ENCODE peak calls at places on chromosomes 3 and 15, in eight cellular contexts. G is HCT116, J is esophagus muscularis mucosa, H is transverse colon, Q is IMR-90, K is stomach, M is NB4, F is adrenal gland. X is an unnamed sample.

GRCh38 chr3:9503283-9503682 is 50.3 kb downstream of the LHFPL4 start:
- DNase-seq in G (peak), J (no peak), H (peak), Q (peak), K (peak), M (peak), F (peak), X (peak)

GRCh38 chr3:86986666-86987420 is 4.1 kb downstream of the VGLL3 start:
- DNase-seq in G (no peak), J (no peak), H (no peak), Q (peak), K (no peak), M (no peak), F (no peak), X (no peak)

GRCh38 chr3:61584494-61584893 is 23.1 kb downstream of the PTPRG start:
- DNase-seq in G (no peak), J (no peak), H (no peak), Q (no peak), K (no peak), M (no peak), F (no peak), X (no peak)

GRCh38 chr3:187848396-187848795 is 103.1 kb upstream of the BCL6 start:
- DNase-seq in G (no peak), J (no peak), H (no peak), Q (no peak), K (no peak), M (no peak), F (no peak), X (no peak)

GRCh38 chr3:60399861-60400845 is 851.1 kb downstream of the FHIT start:
- DNase-seq in G (no peak), J (no peak), H (no peak), Q (peak), K (no peak), M (no peak), F (no peak), X (no peak)

GRCh38 chr3:79019137-79019923 is 748.5 kb downstream of the ROBO1 start:
- DNase-seq in G (no peak), J (no peak), H (peak), Q (peak), K (peak), M (no peak), F (peak), X (peak)

GRCh38 chr15:51796777-51797474 is 32.5 kb upstream of the TMOD3 start:
- DNase-seq in G (no peak), J (no peak), H (no peak), Q (no peak), K (no peak), M (peak), F (no peak), X (no peak)

GRCh38 chr3:133930341-133930933 is 34.8 kb upstream of the RAB6B start:
- DNase-seq in G (peak), J (peak), H (no peak), Q (peak), K (no peak), M (peak), F (no peak), X (no peak)

GRCh38 chr3:42488687-42489086 is 13.8 kb upstream of the VIPR1 start:
- DNase-seq in G (no peak), J (peak), H (no peak), Q (no peak), K (no peak), M (no peak), F (no peak), X (no peak)

GRCh38 chr3:45952456-45952855 is 9.2 kb downstream of the CXCR6 start:
- DNase-seq in G (no peak), J (no peak), H (no peak), Q (no peak), K (no peak), M (no peak), F (no peak), X (no peak)

GRCh38 chr3:535566-536416 is 339.2 kb downstream of the CHL1 start:
- DNase-seq in G (no peak), J (no peak), H (peak), Q (peak), K (no peak), M (no peak), F (no peak), X (no peak)

GRCh38 chr3:108343479-108343870 is 47.1 kb downstream of the HHLA2 start:
- DNase-seq in G (no peak), J (no peak), H (no peak), Q (no peak), K (no peak), M (no peak), F (no peak), X (no peak)

GRCh38 chr3:51371943-51372557 is 13.0 kb upstream of the MANF start:
- DNase-seq in G (peak), J (no peak), H (peak), Q (peak), K (peak), M (peak), F (peak), X (no peak)

GRCh38 chr3:151384741-151385174 is at the start of gene P2RY12:
- DNase-seq in G (no peak), J (no peak), H (no peak), Q (no peak), K (no peak), M (peak), F (no peak), X (no peak)

GRCh38 chr15:54212635-54213034 is 234.4 kb downstream of the UNC13C start:
- DNase-seq in G (no peak), J (no peak), H (no peak), Q (no peak), K (no peak), M (no peak), F (no peak), X (no peak)

GRCh38 chr3:157844770-157845522 is 261.3 kb downstream of the SHOX2 start:
- DNase-seq in G (no peak), J (no peak), H (no peak), Q (no peak), K (no peak), M (no peak), F (no peak), X (no peak)

GRCh38 chr3:192904632-192905289 is 12.9 kb downstream of the MB21D2 start:
- DNase-seq in G (no peak), J (no peak), H (no peak), Q (no peak), K (no peak), M (no peak), F (no peak), X (no peak)

GRCh38 chr3:188170461-188171459 is 16.8 kb downstream of the LPP start:
- DNase-seq in G (no peak), J (no peak), H (no peak), Q (no peak), K (no peak), M (no peak), F (no peak), X (no peak)

GRCh38 chr3:65210026-65210814 is 522.4 kb upstream of the ADAMTS9 start:
- DNase-seq in G (no peak), J (no peak), H (no peak), Q (no peak), K (no peak), M (no peak), F (no peak), X (no peak)

GRCh38 chr3:66107855-66108254 is 69.1 kb upstream of the MAGI1 start:
- DNase-seq in G (no peak), J (no peak), H (no peak), Q (peak), K (no peak), M (no peak), F (no peak), X (no peak)

GRCh38 chr3:125141596-125142417 is 70.7 kb downstream of the SLC12A8 start:
- DNase-seq in G (no peak), J (no peak), H (peak), Q (no peak), K (peak), M (peak), F (peak), X (peak)

GRCh38 chr3:122497425-122497824 is 17.3 kb downstream of the KPNA1 start:
- DNase-seq in G (peak), J (no peak), H (no peak), Q (peak), K (no peak), M (peak), F (no peak), X (no peak)

GRCh38 chr15:93081399-93081798 is 7.6 kb downstream of the RGMA start:
- DNase-seq in G (no peak), J (no peak), H (no peak), Q (no peak), K (no peak), M (no peak), F (no peak), X (no peak)

GRCh38 chr3:154356009-154356408 is 31.7 kb upstream of the DHX36 start:
- DNase-seq in G (no peak), J (no peak), H (no peak), Q (no peak), K (no peak), M (peak), F (no peak), X (no peak)

GRCh38 chr15:52789008-52789600 is 1.0 kb downstream of the ONECUT1 start:
- DNase-seq in G (no peak), J (no peak), H (no peak), Q (no peak), K (no peak), M (no peak), F (no peak), X (no peak)

GRCh38 chr3:37935756-37936666 is 54.6 kb upstream of the VILL start:
- DNase-seq in G (peak), J (no peak), H (peak), Q (peak), K (peak), M (no peak), F (no peak), X (no peak)

GRCh38 chr15:95174281-95174680 is 942.9 kb downstream of the MCTP2 start:
- DNase-seq in G (no peak), J (no peak), H (no peak), Q (peak), K (no peak), M (no peak), F (peak), X (no peak)

GRCh38 chr3:97713634-97714033 is 50.9 kb upstream of the ARL6 start:
- DNase-seq in G (no peak), J (no peak), H (no peak), Q (no peak), K (no peak), M (no peak), F (no peak), X (no peak)

GRCh38 chr3:188624384-188624783 is 470.4 kb downstream of the LPP start:
- DNase-seq in G (no peak), J (no peak), H (peak), Q (peak), K (peak), M (no peak), F (no peak), X (peak)

GRCh38 chr3:145981057-145981456 is 179.9 kb downstream of the PLOD2 start:
- DNase-seq in G (no peak), J (no peak), H (no peak), Q (no peak), K (no peak), M (no peak), F (no peak), X (no peak)

GRCh38 chr15:50003786-50004334 is 115.2 kb downstream of the ATP8B4 start:
- DNase-seq in G (peak), J (peak), H (peak), Q (peak), K (peak), M (peak), F (peak), X (peak)

GRCh38 chr3:139808196-139808595 is 126.8 kb upstream of the CLSTN2 start:
- DNase-seq in G (no peak), J (no peak), H (no peak), Q (no peak), K (no peak), M (no peak), F (no peak), X (no peak)

GRCh38 chr15:69766156-69766555 is 313.5 kb downstream of the RPLP1 start:
- DNase-seq in G (no peak), J (no peak), H (no peak), Q (no peak), K (no peak), M (no peak), F (no peak), X (no peak)

GRCh38 chr3:84963137-84963536 is 4.3 kb downstream of the CADM2 start:
- DNase-seq in G (no peak), J (no peak), H (no peak), Q (no peak), K (no peak), M (no peak), F (no peak), X (no peak)
- H3K4me3 ChIP-seq in G (no peak), J (no peak), H (no peak), Q (no peak), K (no peak), M (no peak), F (no peak), X (no peak)

DNA sequence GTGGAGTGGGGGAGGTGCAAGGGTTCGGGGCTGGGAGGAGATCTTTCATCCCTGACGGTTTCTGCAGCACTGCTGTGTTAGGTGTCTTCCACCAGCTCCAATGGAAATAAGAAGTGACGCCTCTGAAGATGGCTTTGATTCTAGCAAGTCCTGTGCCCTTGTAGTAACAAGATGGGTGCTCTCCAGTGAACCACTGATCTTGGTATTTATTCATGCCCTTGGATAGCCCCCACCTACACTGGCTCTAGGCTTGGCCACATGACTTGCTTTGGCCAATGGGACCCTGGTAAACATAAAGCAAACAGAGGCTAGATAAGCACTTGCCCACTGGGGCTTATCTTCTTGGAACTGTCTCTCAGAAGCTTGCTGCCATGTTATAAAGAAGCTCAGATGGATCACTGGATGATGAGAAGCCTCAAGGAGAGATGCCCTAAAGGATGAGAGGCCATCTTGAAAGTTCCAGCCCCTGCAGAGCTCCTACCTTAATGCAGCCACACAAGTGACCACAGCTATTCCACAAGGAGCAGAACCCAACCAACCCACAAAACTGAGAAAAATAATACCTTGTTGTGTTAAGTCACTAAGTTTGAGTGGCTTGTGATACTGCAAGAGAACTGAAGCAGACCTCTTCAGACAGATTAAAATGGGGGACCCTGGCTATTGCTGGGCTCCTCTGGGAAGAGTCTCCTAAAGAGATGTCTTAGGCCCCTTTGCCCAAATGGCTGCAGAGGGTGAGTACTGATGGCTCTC is 137.9 kb downstream of the PDCD6IP start:
- DNase-seq in G (no peak), J (peak), H (no peak), Q (no peak), K (no peak), M (no peak), F (no peak), X (no peak)
- TF ChIP-seq POLR2A in G (no peak), J (no peak), H (no peak), Q (no peak), K (no peak), M (no peak), F (no peak), X (no peak)

GRCh38 chr15:67125589-67126502 is 60.4 kb downstream of the SMAD3 start:
- DNase-seq in G (peak), J (peak), H (no peak), Q (peak), K (peak), M (peak), F (peak), X (peak)

GRCh38 chr15:67127334-67127664 is 61.9 kb downstream of the SMAD3 start:
- DNase-seq in G (no peak), J (no peak), H (peak), Q (no peak), K (no peak), M (no peak), F (no peak), X (no peak)

GRCh38 chr15:67124911-67125588 is 59.6 kb downstream of the SMAD3 start:
- DNase-seq in G (peak), J (no peak), H (no peak), Q (no peak), K (no peak), M (no peak), F (no peak), X (no peak)

GRCh38 chr15:67127925-67128324 is 62.5 kb downstream of the SMAD3 start:
- DNase-seq in G (peak), J (no peak), H (no peak), Q (peak), K (no peak), M (peak), F (no peak), X (no peak)

GRCh38 chr15:67126551-67127333 is 61.3 kb downstream of the SMAD3 start:
- DNase-seq in G (no peak), J (no peak), H (no peak), Q (no peak), K (no peak), M (no peak), F (no peak), X (no peak)
- H3K4me3 ChIP-seq in G (peak), J (no peak), H (no peak), Q (no peak), K (no peak), M (no peak), F (no peak), X (no peak)

GRCh38 chr3:63625161-63625560 is 27.3 kb upstream of the SNTN start:
- DNase-seq in G (no peak), J (no peak), H (no peak), Q (peak), K (no peak), M (no peak), F (no peak), X (no peak)
- TF ChIP-seq POLR2A in G (no peak), J (no peak), H (no peak), Q (no peak), K (no peak), M (no peak), F (no peak), X (no peak)

GRCh38 chr3:138348107-138348949 is at the start of gene MRAS:
- DNase-seq in G (peak), J (no peak), H (peak), Q (peak), K (peak), M (peak), F (peak), X (peak)

GRCh38 chr3:138347084-138347483 is 1.3 kb upstream of the MRAS start:
- DNase-seq in G (no peak), J (no peak), H (no peak), Q (no peak), K (no peak), M (no peak), F (no peak), X (no peak)

GRCh38 chr3:138351151-138351550 is 2.8 kb downstream of the MRAS start:
- DNase-seq in G (no peak), J (no peak), H (no peak), Q (peak), K (no peak), M (no peak), F (no peak), X (no peak)

GRCh38 chr3:138349926-138350665 is 1.7 kb downstream of the MRAS start:
- DNase-seq in G (no peak), J (no peak), H (no peak), Q (peak), K (no peak), M (peak), F (peak), X (no peak)

DNA sequence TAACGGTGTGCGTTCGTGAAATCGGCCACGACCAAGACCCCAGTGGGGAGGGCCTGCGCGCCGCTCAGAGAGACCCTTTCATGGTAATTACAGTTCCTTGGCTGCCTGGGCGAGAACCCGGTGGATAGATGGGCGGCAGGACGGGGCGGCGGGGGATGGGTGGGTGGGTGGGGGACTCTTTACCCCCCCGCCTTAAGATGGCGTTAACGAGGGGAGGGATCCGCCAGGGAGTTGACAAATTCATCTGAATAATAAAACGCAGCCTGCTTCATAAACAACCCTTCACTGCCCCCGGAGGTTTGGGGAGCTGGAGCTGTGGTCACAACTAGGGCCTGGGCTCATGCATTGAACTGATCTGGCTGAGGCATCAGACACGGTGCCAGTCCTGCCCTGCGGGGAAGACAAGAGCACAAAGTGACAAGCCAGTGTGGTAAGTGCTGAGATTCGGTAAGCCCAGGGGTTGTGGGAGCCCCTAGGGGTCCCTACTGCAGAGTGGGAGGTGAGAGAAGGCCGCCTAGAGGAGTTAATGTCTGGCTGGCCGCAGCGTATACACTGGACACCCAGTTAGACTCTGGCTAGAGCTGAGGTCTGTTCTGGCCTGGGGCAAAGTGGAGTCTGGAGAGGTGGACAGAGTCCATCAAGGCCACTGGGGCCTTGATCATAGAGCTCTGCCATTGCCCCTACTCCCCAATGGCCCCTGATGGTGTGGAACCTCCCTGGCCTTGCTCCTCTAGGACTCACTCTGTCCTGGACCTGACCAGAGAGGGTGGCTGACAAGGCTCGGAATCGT is 766 bp downstream of the MRAS start:
- DNase-seq in G (no peak), J (no peak), H (no peak), Q (peak), K (no peak), M (peak), F (peak), X (no peak)
- H3K4me3 ChIP-seq in G (peak), J (peak), H (peak), Q (peak), K (peak), M (peak), F (peak), X (peak)

GRCh38 chr3:196431193-196432136 is 762 bp downstream of the UBXN7 start:
- DNase-seq in G (no peak), J (no peak), H (peak), Q (peak), K (no peak), M (peak), F (peak), X (peak)
- TF ChIP-seq POLR2A in G (no peak), J (no peak), H (no peak), Q (no peak), K (no peak), M (no peak), F (peak), X (no peak)

GRCh38 chr3:147418352-147418751 is 9.2 kb downstream of the ZIC1 start:
- DNase-seq in G (no peak), J (no peak), H (no peak), Q (no peak), K (no peak), M (no peak), F (no peak), X (no peak)
- H3K4me3 ChIP-seq in G (no peak), J (no peak), H (no peak), Q (no peak), K (no peak), M (no peak), F (no peak), X (no peak)

GRCh38 chr3:13420051-13420816 is at the start of gene NUP210:
- DNase-seq in G (no peak), J (no peak), H (peak), Q (no peak), K (peak), M (peak), F (peak), X (peak)
- TF ChIP-seq POLR2A in G (peak), J (no peak), H (no peak), Q (no peak), K (no peak), M (peak), F (no peak), X (no peak)

X was measured in heart left ventricle.